ENCODE peak calls at places on chromosomes 3 and 15, in five cellular contexts. V, K, O, L and F are unnamed samples.

GRCh38 chr3:171753665-171754408 is 56.4 kb downstream of the PLD1 start:
- DNase-seq in K (no peak), O (no peak), L (no peak), V (no peak), F (no peak)

GRCh38 chr3:46903341-46904302 is 26.1 kb downstream of the PTH1R start:
- DNase-seq in K (peak; percentile 42), O (no peak), V (no peak), L (no peak), F (no peak)

GRCh38 chr3:33250712-33251111 is 26.5 kb upstream of the FBXL2 start:
- DNase-seq in V (no peak), L (no peak), O (no peak), K (no peak), F (no peak)

GRCh38 chr15:80550219-80550909 is 144.7 kb upstream of the ABHD17C start:
- DNase-seq in V (no peak), L (no peak), K (no peak), O (no peak), F (no peak)

GRCh38 chr3:150605998-150606641 is 3.0 kb downstream of the SELENOT start:
- DNase-seq in V (no peak), L (peak; percentile 46), O (no peak), K (no peak), F (no peak)

GRCh38 chr15:98850991-98851776 is 156.4 kb downstream of the PGPEP1L start:
- DNase-seq in L (peak; percentile 57), K (peak; percentile 76), V (peak; percentile 21), O (peak; percentile 76), F (peak; percentile 84)

GRCh38 chr3:63351159-63352007 is 73.3 kb downstream of the SYNPR start:
- DNase-seq in K (no peak), O (no peak), L (peak; percentile 16), V (no peak), F (no peak)

GRCh38 chr3:37989821-37990480 is 635 bp upstream of the VILL start:
- DNase-seq in V (no peak), K (no peak), O (no peak), L (no peak), F (no peak)

GRCh38 chr3:36182024-36182423 is 198.3 kb upstream of the STAC start:
- DNase-seq in O (no peak), V (no peak), L (no peak), K (no peak), F (no peak)

GRCh38 chr3:173911446-173911845 is 513.9 kb downstream of the NLGN1 start:
- DNase-seq in V (no peak), O (no peak), L (no peak), K (no peak), F (no peak)

GRCh38 chr3:114307222-114307840 is 13.5 kb downstream of the TIGIT start:
- DNase-seq in V (peak; percentile 27), K (no peak), O (no peak), L (no peak), F (no peak)

GRCh38 chr3:112687621-112688020 is 46.7 kb upstream of the CCDC80 start:
- DNase-seq in O (no peak), K (no peak), L (no peak), V (no peak), F (no peak)

GRCh38 chr3:193851941-193852674 is 259.1 kb downstream of the OPA1 start:
- DNase-seq in O (no peak), V (no peak), L (no peak), K (peak; percentile 48), F (no peak)

GRCh38 chr3:172040078-172040975 is 949 bp downstream of the FNDC3B start:
- DNase-seq in K (peak; percentile 90), V (peak; percentile 5), L (no peak), O (peak; percentile 90), F (peak; percentile 77)